ENCODE peak calls at places on chromosomes 11 and 22, in seven cellular contexts. Z, W, K, T, P, A and U are unnamed samples.

GRCh38 chr11:86876716-86877234 is 76.4 kb downstream of the PRSS23 start:
- DNase-seq in Z (no peak), W (no peak), K (no peak), T (no peak), P (no peak), A (no peak), U (no peak)

GRCh38 chr11:75813126-75813525 is 1.9 kb upstream of the UVRAG start:
- DNase-seq in Z (no peak), W (no peak), K (no peak), T (no peak), P (no peak), A (no peak), U (no peak)

GRCh38 chr11:134633276-134633675 is 221.2 kb upstream of the B3GAT1 start:
- DNase-seq in Z (no peak), W (no peak), K (no peak), T (no peak), P (no peak), A (no peak), U (no peak)

GRCh38 chr11:64102005-64102738 is 63.7 kb downstream of the MACROD1 start:
- DNase-seq in Z (no peak), W (no peak), K (no peak), T (no peak), P (no peak), A (no peak), U (no peak)

GRCh38 chr11:65427691-65428577 is 5.3 kb downstream of the NEAT1 start:
- DNase-seq in Z (peak), W (peak), K (no peak), T (no peak), P (peak), A (no peak), U (peak)

GRCh38 chr22:46007848-46008261 is 30.9 kb upstream of the WNT7B start:
- DNase-seq in Z (no peak), W (peak), K (peak), T (peak), P (peak), A (no peak), U (peak)

GRCh38 chr11:66363805-66364535 is 7.6 kb downstream of the SLC29A2 start:
- DNase-seq in Z (no peak), W (no peak), K (no peak), T (no peak), P (no peak), A (no peak), U (no peak)

GRCh38 chr11:66388746-66389386 is 17.3 kb upstream of the SLC29A2 start:
- DNase-seq in Z (peak), W (peak), K (no peak), T (peak), P (no peak), A (peak), U (peak)

GRCh38 chr22:36323182-36323854 is 64.4 kb downstream of the MYH9 start:
- DNase-seq in Z (peak), W (peak), K (peak), T (peak), P (peak), A (no peak), U (peak)

GRCh38 chr11:27696961-27697360 is 3.3 kb downstream of the BDNF start:
- DNase-seq in Z (no peak), W (no peak), K (no peak), T (no peak), P (no peak), A (no peak), U (no peak)

GRCh38 chr11:106091480-106092123 is 14.1 kb downstream of the AASDHPPT start:
- DNase-seq in Z (no peak), W (no peak), K (no peak), T (no peak), P (no peak), A (no peak), U (peak)

GRCh38 chr22:40749829-40750228 is 69.3 kb downstream of the SLC25A17 start:
- DNase-seq in Z (no peak), W (no peak), K (no peak), T (no peak), P (no peak), A (no peak), U (no peak)

GRCh38 chr11:68454767-68455166 is 5.8 kb upstream of the PPP6R3 start:
- DNase-seq in Z (no peak), W (no peak), K (no peak), T (no peak), P (no peak), A (no peak), U (no peak)

GRCh38 chr11:126647735-126648134 is 292.2 kb downstream of the ST3GAL4 start:
- DNase-seq in Z (no peak), W (no peak), K (no peak), T (no peak), P (no peak), A (no peak), U (peak)

GRCh38 chr11:34053161-34053686 is 1.7 kb downstream of the CAPRIN1 start:
- DNase-seq in Z (peak), W (peak), K (peak), T (peak), P (peak), A (peak), U (peak)

GRCh38 chr11:855796-856195 is 13.1 kb downstream of the TSPAN4 start:
- DNase-seq in Z (no peak), W (no peak), K (no peak), T (no peak), P (no peak), A (no peak), U (no peak)

GRCh38 chr11:73795925-73796632 is 8.4 kb downstream of the MRPL48 start:
- DNase-seq in Z (no peak), W (no peak), K (peak), T (peak), P (no peak), A (no peak), U (no peak)

GRCh38 chr11:1073261-1073724 is 1.4 kb upstream of the MUC2 start:
- DNase-seq in Z (no peak), W (no peak), K (peak), T (peak), P (peak), A (peak), U (peak)

GRCh38 chr11:37076866-37077265 is 478.8 kb upstream of the RAG2 start:
- DNase-seq in Z (no peak), W (no peak), K (no peak), T (no peak), P (no peak), A (no peak), U (no peak)

GRCh38 chr11:59729884-59730283 is 16.2 kb upstream of the OR10V1 start:
- DNase-seq in Z (no peak), W (no peak), K (no peak), T (no peak), P (no peak), A (no peak), U (no peak)

GRCh38 chr22:28381427-28382167 is 298.0 kb downstream of the TTC28 start:
- DNase-seq in Z (no peak), W (no peak), K (no peak), T (no peak), P (no peak), A (no peak), U (peak)

GRCh38 chr22:23075525-23076216 is 5.4 kb downstream of the GNAZ start:
- DNase-seq in Z (no peak), W (no peak), K (no peak), T (no peak), P (no peak), A (no peak), U (no peak)

GRCh38 chr11:74437441-74437840 is 29.9 kb downstream of the KCNE3 start:
- DNase-seq in Z (no peak), W (no peak), K (no peak), T (no peak), P (no peak), A (no peak), U (peak)

GRCh38 chr11:111445586-111445985 is 66.5 kb upstream of the POU2AF1 start:
- DNase-seq in Z (no peak), W (no peak), K (no peak), T (no peak), P (no peak), A (no peak), U (no peak)

GRCh38 chr22:25765016-25765367 is 23.0 kb downstream of the MYO18B start:
- DNase-seq in Z (no peak), W (no peak), K (no peak), T (no peak), P (no peak), A (no peak), U (no peak)

GRCh38 chr22:44574057-44574456 is 76.0 kb upstream of the RTL6 start:
- DNase-seq in Z (peak), W (no peak), K (no peak), T (no peak), P (peak), A (peak), U (peak)

GRCh38 chr22:37172266-37173245 is 15.5 kb downstream of the C1QTNF6 start:
- DNase-seq in Z (no peak), W (no peak), K (no peak), T (no peak), P (peak), A (no peak), U (no peak)

GRCh38 chr11:11252403-11252802 is 100.6 kb downstream of the CSNK2A3 start:
- DNase-seq in Z (no peak), W (no peak), K (no peak), T (no peak), P (no peak), A (no peak), U (no peak)

GRCh38 chr22:35380537-35381423 is at the start of gene HMOX1:
- DNase-seq in Z (peak), W (peak), K (peak), T (peak), P (peak), A (peak), U (peak)

GRCh38 chr22:42673898-42674390 is 24.8 kb upstream of the CYB5R3 start:
- DNase-seq in Z (no peak), W (no peak), K (no peak), T (no peak), P (no peak), A (no peak), U (peak)

GRCh38 chr22:25630446-25630845 is 66.0 kb downstream of the GRK3 start:
- DNase-seq in Z (no peak), W (no peak), K (no peak), T (no peak), P (no peak), A (no peak), U (peak)

GRCh38 chr22:46815896-46816721 is 53.7 kb downstream of the TBC1D22A start:
- DNase-seq in Z (no peak), W (no peak), K (no peak), T (no peak), P (peak), A (peak), U (peak)

GRCh38 chr22:20756846-20757245 is 17.1 kb upstream of the SERPIND1 start:
- DNase-seq in Z (no peak), W (no peak), K (no peak), T (no peak), P (no peak), A (no peak), U (no peak)

GRCh38 chr22:36977401-36977861 is 41.8 kb downstream of the TST start:
- DNase-seq in Z (peak), W (peak), K (peak), T (peak), P (peak), A (peak), U (peak)

GRCh38 chr11:24312464-24313238 is 184.2 kb upstream of the LUZP2 start:
- DNase-seq in Z (no peak), W (no peak), K (no peak), T (no peak), P (no peak), A (no peak), U (no peak)

GRCh38 chr11:83195176-83195531 is 1.6 kb downstream of the ANKRD42 start:
- DNase-seq in Z (no peak), W (no peak), K (no peak), T (no peak), P (no peak), A (no peak), U (no peak)

GRCh38 chr11:83193315-83194283 is at the start of gene ANKRD42:
- DNase-seq in Z (peak), W (peak), K (peak), T (peak), P (peak), A (peak), U (peak)

GRCh38 chr11:83192846-83193245 is 666 bp upstream of the ANKRD42 start:
- DNase-seq in Z (no peak), W (no peak), K (no peak), T (no peak), P (no peak), A (no peak), U (peak)

GRCh38 chr11:83195649-83196048 is 2.1 kb downstream of the ANKRD42 start:
- DNase-seq in Z (no peak), W (no peak), K (no peak), T (no peak), P (no peak), A (no peak), U (no peak)

DNA sequence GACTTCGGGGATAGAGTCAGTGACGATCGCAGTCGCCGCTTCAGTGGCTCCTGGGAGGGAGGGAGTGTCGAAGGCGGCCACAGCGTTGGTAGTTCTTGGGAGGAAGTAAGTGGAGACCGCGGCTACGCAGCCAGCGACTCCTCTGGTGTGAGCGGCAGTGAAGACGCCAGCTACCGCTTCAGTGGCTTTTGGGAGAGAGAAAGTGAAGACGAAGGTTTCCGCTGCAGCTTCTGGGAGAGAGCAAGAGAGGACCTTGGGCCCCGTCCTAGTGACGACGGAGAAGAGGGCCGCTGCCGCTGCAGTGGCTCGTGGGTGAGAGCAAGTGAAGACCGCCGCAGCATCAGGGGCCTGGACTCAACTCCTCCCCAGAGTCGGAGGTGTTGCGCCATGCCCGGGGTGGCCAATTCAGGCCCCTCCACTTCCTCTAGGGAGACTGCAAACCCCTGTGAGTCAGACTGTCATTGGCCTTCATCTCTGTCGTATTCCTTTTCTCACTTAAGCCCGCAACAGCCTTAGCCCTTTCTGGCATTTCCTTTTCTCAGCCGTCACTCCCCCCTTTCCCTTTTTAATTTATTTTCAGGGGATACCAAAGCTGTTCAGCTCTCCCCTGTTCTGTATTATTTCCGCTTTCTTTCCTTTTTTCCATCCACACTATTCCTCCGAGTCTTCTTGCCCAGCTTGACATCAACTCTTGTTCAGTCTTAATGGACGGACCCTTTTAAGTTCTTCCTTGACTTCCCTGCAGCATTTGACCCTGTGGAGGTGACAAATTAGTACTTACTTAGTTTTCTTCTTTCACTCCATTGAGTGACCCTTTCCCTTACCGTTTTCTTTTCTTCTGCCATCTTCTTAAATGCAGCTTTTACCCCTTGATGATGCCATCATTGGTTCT is 1.0 kb downstream of the ANKRD42 start:
- DNase-seq in Z (peak), W (peak), K (peak), T (peak), P (peak), A (peak), U (peak)
- TF ChIP-seq CTCF in Z (no peak), W (no peak), K (no peak), T (no peak), P (no peak), A (no peak), U (no peak)

DNA sequence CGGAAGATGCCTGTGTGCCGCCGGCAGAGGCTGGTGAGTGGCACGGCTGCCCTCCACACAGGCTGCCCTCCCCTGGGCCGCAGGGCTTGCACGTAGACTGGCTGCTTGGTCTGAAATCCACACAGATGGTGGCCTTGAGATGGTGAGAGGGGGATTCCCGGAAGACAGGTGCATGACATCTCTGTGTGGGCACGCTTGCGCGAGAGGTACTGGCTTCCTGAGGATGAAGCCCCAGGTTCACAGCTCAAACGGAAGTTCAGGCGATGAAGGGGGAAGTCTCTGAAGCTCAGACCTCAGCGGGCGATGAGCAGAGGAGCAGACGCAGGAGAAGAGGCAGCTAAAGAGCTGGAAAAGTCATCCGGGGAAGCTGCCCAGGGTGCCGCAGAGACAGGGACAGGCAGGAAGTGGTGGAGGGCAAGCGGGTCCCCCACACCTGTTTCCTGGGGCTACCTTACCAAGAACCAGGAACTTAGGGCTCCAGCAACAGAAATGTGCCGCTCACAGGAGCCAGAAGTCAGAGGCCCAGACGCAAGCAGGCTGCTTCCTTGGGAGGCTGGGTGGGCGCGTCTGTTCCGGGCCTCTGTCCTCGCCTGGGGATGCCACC is 7.2 kb downstream of the CRELD2 start:
- DNase-seq in Z (no peak), W (no peak), K (no peak), T (no peak), P (no peak), A (no peak), U (no peak)
- H3K4me3 ChIP-seq in Z (no peak), W (no peak), K (peak), T (no peak), P (no peak), A (no peak), U (no peak)

GRCh38 chr11:132402056-132402684 is 1031.8 kb downstream of the NTM start:
- DNase-seq in Z (no peak), W (no peak), K (peak), T (peak), P (no peak), A (no peak), U (peak)
- TF ChIP-seq CTCF in Z (peak), W (peak), K (peak), T (peak), P (no peak), A (no peak), U (peak)

GRCh38 chr22:50192056-50192824 is 6.5 kb downstream of the TRABD start:
- DNase-seq in Z (no peak), W (no peak), K (no peak), T (no peak), P (no peak), A (peak), U (no peak)
- H3K4me3 ChIP-seq in Z (no peak), W (no peak), K (peak), T (no peak), P (no peak), A (no peak), U (no peak)